ENCODE peak calls at places on chromosome 10, in five cellular contexts. One of them, this sample, is unnamed.

GRCh38 chr10:85402541-85402940 is 964.1 kb downstream of the GRID1 start:
- DNase-seq in IMR-90: no peak
- DNase-seq in mesenchymal stem cell: no peak
- DNase-seq in H1: no peak
- DNase-seq in H9: no peak
- DNase-seq in this sample: no peak

GRCh38 chr10:67657775-67658174 is 38.2 kb downstream of the CTNNA3 start:
- DNase-seq in H9: peak
- DNase-seq in IMR-90: no peak
- DNase-seq in mesenchymal stem cell: no peak
- DNase-seq in H1: peak
- DNase-seq in this sample: no peak

GRCh38 chr10:124122211-124122610 is 28.8 kb upstream of the CHST15 start:
- DNase-seq in mesenchymal stem cell: no peak
- DNase-seq in H9: no peak
- DNase-seq in H1: no peak
- DNase-seq in IMR-90: no peak
- DNase-seq in this sample: no peak

GRCh38 chr10:47023237-47024045 is 112.2 kb downstream of the PTPN20 start:
- DNase-seq in IMR-90: no peak
- DNase-seq in H9: peak
- DNase-seq in H1: peak
- DNase-seq in mesenchymal stem cell: no peak
- DNase-seq in this sample: no peak

GRCh38 chr10:53476650-53477312 is 704.2 kb upstream of the MBL2 start:
- DNase-seq in mesenchymal stem cell: no peak
- DNase-seq in H1: no peak
- DNase-seq in IMR-90: no peak
- DNase-seq in H9: no peak
- DNase-seq in this sample: no peak

GRCh38 chr10:85623758-85624157 is 742.8 kb downstream of the GRID1 start:
- DNase-seq in mesenchymal stem cell: no peak
- DNase-seq in H9: no peak
- DNase-seq in IMR-90: no peak
- DNase-seq in H1: no peak
- DNase-seq in this sample: no peak

GRCh38 chr10:27035163-27035562 is 65.1 kb downstream of the ANKRD26 start:
- DNase-seq in H9: no peak
- DNase-seq in H1: no peak
- DNase-seq in mesenchymal stem cell: no peak
- DNase-seq in IMR-90: no peak
- DNase-seq in this sample: no peak

GRCh38 chr10:75967491-75967890 is 536.1 kb downstream of the LRMDA start:
- DNase-seq in mesenchymal stem cell: no peak
- DNase-seq in H9: peak
- DNase-seq in IMR-90: no peak
- DNase-seq in H1: peak
- DNase-seq in this sample: peak

GRCh38 chr10:54454271-54454670 is 346.8 kb downstream of the PCDH15 start:
- DNase-seq in H9: no peak
- DNase-seq in mesenchymal stem cell: no peak
- DNase-seq in IMR-90: no peak
- DNase-seq in H1: no peak
- DNase-seq in this sample: no peak

GRCh38 chr10:12388671-12389070 is 39.3 kb downstream of the CAMK1D start:
- DNase-seq in mesenchymal stem cell: no peak
- DNase-seq in IMR-90: no peak
- DNase-seq in H9: no peak
- DNase-seq in H1: no peak
- DNase-seq in this sample: no peak

GRCh38 chr10:29617880-29618340 is 16.9 kb downstream of the SVIL start:
- DNase-seq in H9: no peak
- DNase-seq in H1: no peak
- DNase-seq in IMR-90: no peak
- DNase-seq in mesenchymal stem cell: peak
- DNase-seq in this sample: no peak

GRCh38 chr10:24462889-24463552 is 254.1 kb downstream of the KIAA1217 start:
- DNase-seq in H1: no peak
- DNase-seq in mesenchymal stem cell: no peak
- DNase-seq in IMR-90: no peak
- DNase-seq in H9: no peak
- DNase-seq in this sample: no peak

GRCh38 chr10:36676321-36677169 is 448.9 kb upstream of the ANKRD30A start:
- DNase-seq in H1: no peak
- DNase-seq in mesenchymal stem cell: peak
- DNase-seq in IMR-90: peak
- DNase-seq in H9: no peak
- DNase-seq in this sample: no peak

GRCh38 chr10:91194497-91195179 is 25.8 kb upstream of the PCGF5 start:
- DNase-seq in IMR-90: peak
- DNase-seq in H9: no peak
- DNase-seq in mesenchymal stem cell: peak
- DNase-seq in H1: no peak
- DNase-seq in this sample: no peak

GRCh38 chr10:103416436-103417147 is 20.2 kb downstream of the PDCD11 start:
- DNase-seq in H1: no peak
- DNase-seq in IMR-90: peak
- DNase-seq in mesenchymal stem cell: peak
- DNase-seq in H9: no peak
- DNase-seq in this sample: peak

GRCh38 chr10:111084346-111085255 is 7.8 kb downstream of the ADRA2A start:
- DNase-seq in H9: no peak
- DNase-seq in H1: peak
- DNase-seq in mesenchymal stem cell: no peak
- DNase-seq in IMR-90: no peak
- DNase-seq in this sample: no peak

GRCh38 chr10:11145498-11145855 is 127.8 kb downstream of the CELF2 start:
- DNase-seq in H9: no peak
- DNase-seq in mesenchymal stem cell: peak
- DNase-seq in IMR-90: no peak
- DNase-seq in H1: no peak
- DNase-seq in this sample: no peak

GRCh38 chr10:35448687-35449662 is 112.7 kb downstream of the CCNY start:
- DNase-seq in IMR-90: no peak
- DNase-seq in mesenchymal stem cell: peak
- DNase-seq in H9: no peak
- DNase-seq in H1: no peak
- DNase-seq in this sample: no peak

GRCh38 chr10:44008270-44008916 is 359.7 kb upstream of the ZNF32 start:
- DNase-seq in H9: no peak
- DNase-seq in mesenchymal stem cell: no peak
- DNase-seq in H1: no peak
- DNase-seq in IMR-90: peak
- DNase-seq in this sample: no peak

GRCh38 chr10:28722065-28722803 is 44.9 kb downstream of the BAMBI start:
- DNase-seq in H9: peak
- DNase-seq in mesenchymal stem cell: peak
- DNase-seq in H1: peak
- DNase-seq in IMR-90: peak
- DNase-seq in this sample: peak

DNA sequence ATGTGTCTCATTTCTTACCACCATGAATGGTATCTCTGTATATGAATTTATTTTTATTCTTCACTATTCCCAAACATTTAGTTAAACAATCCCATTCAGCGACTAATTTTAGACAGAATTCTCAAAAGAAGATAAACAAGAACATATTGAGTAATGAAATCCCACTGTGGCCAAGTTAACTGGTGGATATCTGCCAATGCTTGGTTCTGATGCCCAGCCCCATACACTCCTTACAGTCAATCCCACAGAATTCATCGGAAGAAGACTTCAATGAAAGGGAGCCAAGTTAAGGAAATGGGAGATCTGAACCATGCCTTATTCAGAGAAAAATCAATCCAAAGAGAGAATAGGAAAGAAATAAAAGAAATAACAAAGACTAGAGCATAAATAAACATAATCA is 518.0 kb downstream of the XPNPEP1 start:
- DNase-seq in H9: no peak
- DNase-seq in H1: no peak
- DNase-seq in mesenchymal stem cell: no peak
- DNase-seq in IMR-90: no peak
- DNase-seq in this sample: no peak
- H3K18ac ChIP-seq in H9: no peak
- H3K18ac ChIP-seq in H1: no peak
- H3K18ac ChIP-seq in mesenchymal stem cell: no peak
- H3K18ac ChIP-seq in IMR-90: no peak
- H3K18ac ChIP-seq in this sample: no peak

DNA sequence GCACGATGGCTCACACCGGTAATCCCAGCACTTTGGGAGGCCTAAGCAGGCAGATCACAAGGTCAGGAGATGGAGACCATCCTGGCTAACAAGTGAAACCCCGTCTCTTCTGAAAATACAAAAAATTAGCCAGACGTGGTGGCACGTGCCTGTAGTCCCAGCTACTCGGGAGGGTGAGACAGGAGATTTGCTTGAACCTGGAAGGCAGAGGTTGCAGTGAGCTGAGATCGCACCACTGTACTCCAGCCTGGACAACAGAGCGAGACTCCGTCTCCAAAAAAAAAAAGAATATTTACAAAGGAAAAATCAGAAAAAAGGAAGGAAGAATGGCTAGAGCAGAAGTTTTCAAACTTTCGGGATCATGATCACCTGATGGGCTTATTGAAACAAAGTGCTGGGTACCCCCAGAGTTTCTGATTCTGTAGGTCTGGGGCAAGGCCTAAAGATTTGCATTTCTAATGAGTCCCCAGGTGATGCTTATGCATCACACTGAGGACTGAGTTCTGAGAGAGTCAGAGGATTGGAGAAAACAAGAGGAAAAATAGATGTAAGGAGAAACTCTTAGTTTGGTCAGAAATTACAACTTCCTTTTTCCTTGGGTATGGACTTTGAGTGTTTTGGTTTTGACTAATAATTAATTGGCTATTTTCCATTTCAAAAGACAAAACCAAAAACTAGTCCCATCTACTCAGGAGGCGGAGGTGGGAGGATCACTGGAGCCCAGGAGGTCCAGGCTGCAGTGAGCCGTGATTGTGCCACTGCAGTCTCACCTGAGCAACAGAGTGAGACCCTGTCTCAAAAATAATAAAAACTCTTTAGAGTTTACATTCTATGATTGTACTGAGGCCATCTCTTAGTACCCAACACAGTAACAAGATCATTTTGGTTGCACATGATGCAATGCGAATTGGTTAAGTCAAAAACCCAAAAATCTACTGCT is 14.4 kb downstream of the MARCHF5 start:
- DNase-seq in H9: no peak
- DNase-seq in H1: no peak
- DNase-seq in IMR-90: no peak
- DNase-seq in mesenchymal stem cell: no peak
- DNase-seq in this sample: no peak
- H3K18ac ChIP-seq in H9: no peak
- H3K18ac ChIP-seq in H1: peak
- H3K18ac ChIP-seq in IMR-90: no peak
- H3K18ac ChIP-seq in mesenchymal stem cell: no peak
- H3K18ac ChIP-seq in this sample: no peak

DNA sequence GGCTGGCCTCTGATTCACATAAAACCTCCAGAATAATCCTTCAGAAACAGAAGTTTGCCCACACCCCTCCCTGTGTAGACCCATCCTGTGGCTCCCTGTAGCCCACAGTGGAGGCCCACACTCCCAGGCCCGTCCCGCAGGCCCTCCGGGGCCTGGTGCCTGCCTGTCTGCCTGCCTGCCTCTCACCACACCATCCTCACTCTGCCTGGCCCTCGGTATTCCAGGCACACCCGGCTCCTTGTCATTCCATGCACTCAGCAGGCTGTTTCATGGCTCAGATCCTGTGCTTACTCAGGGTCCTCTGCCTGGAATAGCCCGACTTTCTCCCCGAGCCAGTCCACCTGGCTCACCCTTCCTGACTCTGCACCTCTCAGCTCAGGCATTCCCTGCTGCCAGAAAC is 498.1 kb upstream of the ZMIZ1 start:
- DNase-seq in H9: no peak
- DNase-seq in H1: no peak
- DNase-seq in IMR-90: no peak
- DNase-seq in mesenchymal stem cell: no peak
- DNase-seq in this sample: no peak
- H3K18ac ChIP-seq in H9: no peak
- H3K18ac ChIP-seq in H1: no peak
- H3K18ac ChIP-seq in IMR-90: no peak
- H3K18ac ChIP-seq in mesenchymal stem cell: no peak
- H3K18ac ChIP-seq in this sample: peak

GRCh38 chr10:69580435-69580834 is 7.2 kb upstream of the NEUROG3 start:
- DNase-seq in H1: no peak
- DNase-seq in H9: no peak
- DNase-seq in IMR-90: no peak
- DNase-seq in mesenchymal stem cell: no peak
- DNase-seq in this sample: no peak

GRCh38 chr10:69579661-69580060 is 6.4 kb upstream of the NEUROG3 start:
- DNase-seq in H9: no peak
- DNase-seq in mesenchymal stem cell: no peak
- DNase-seq in IMR-90: no peak
- DNase-seq in H1: no peak
- DNase-seq in this sample: no peak

GRCh38 chr10:69576334-69577011 is 3.3 kb upstream of the NEUROG3 start:
- DNase-seq in mesenchymal stem cell: peak
- DNase-seq in IMR-90: no peak
- DNase-seq in H9: peak
- DNase-seq in H1: peak
- DNase-seq in this sample: no peak

GRCh38 chr10:69577268-69578232 is 4.3 kb upstream of the NEUROG3 start:
- DNase-seq in IMR-90: no peak
- DNase-seq in H1: peak
- DNase-seq in H9: peak
- DNase-seq in mesenchymal stem cell: peak
- DNase-seq in this sample: no peak

DNA sequence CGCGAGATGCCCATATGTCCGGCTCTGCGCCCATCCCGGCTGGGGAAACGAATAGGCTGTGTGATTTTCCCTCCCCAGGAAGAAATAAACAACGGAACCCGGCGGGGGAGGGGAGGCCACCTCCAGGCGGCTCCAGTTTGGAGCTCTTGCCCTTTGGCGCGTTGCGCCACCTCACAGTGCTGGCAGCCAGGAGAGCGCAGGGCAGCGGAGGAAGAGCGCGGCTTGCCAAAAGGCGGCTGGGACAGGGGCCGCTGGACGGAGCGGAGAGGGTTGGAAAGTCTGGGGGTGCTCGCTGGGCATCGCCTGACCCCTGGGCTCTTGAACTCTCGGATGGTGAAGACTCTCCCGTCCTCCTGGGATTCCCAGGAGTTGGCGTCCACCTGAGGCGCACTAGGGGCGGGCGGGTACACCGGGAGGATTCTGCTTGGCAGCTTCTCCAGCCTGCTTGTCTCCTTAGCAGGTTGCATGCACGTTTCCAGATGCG is 5.3 kb upstream of the NEUROG3 start:
- DNase-seq in mesenchymal stem cell: no peak
- DNase-seq in IMR-90: no peak
- DNase-seq in H1: peak
- DNase-seq in H9: peak
- DNase-seq in this sample: no peak
- H3K18ac ChIP-seq in mesenchymal stem cell: no peak
- H3K18ac ChIP-seq in IMR-90: no peak
- H3K18ac ChIP-seq in H1: peak
- H3K18ac ChIP-seq in H9: no peak
- H3K18ac ChIP-seq in this sample: no peak